ENCODE peak calls at places on chromosomes 2 and 18, in seven cellular contexts. L is OCI-LY7, X is HFF-Myc, B is WTC11, W is neural crest cell, S is fibroblast of lung, D is K562. Z is an unnamed sample.

GRCh38 chr2:45862843-45863242 is 211.4 kb downstream of the PRKCE start:
- DNase-seq in L (no peak), X (no peak), B (no peak), W (no peak), S (no peak), D (no peak), Z (no peak)

GRCh38 chr2:164495491-164496223 is 125.6 kb downstream of the GRB14 start:
- DNase-seq in L (no peak), X (peak; percentile 17), B (no peak), W (peak; percentile 25), S (peak; percentile 73), D (no peak), Z (no peak)

GRCh38 chr2:36670881-36671595 is 25.5 kb upstream of the VIT start:
- DNase-seq in L (no peak), X (no peak), B (no peak), W (no peak), S (peak; percentile 81), D (no peak), Z (no peak)

GRCh38 chr2:176079851-176080539 is 3.8 kb downstream of the EVX2 start:
- DNase-seq in L (no peak), X (no peak), B (peak; percentile 90), W (peak; percentile 70), S (peak; percentile 22), D (peak; percentile 95), Z (no peak)

GRCh38 chr2:202133556-202134245 is 60.6 kb downstream of the KIAA2012 start:
- DNase-seq in L (no peak), X (no peak), B (no peak), W (no peak), S (no peak), D (no peak), Z (no peak)

GRCh38 chr2:96099861-96100798 is 16.2 kb downstream of the ADRA2B start:
- DNase-seq in L (no peak), X (no peak), B (peak; percentile 17), W (no peak), S (no peak), D (no peak), Z (peak; percentile 10)

GRCh38 chr2:179336782-179337534 is 72.3 kb upstream of the SESTD1 start:
- DNase-seq in L (no peak), X (peak; percentile 65), B (no peak), W (no peak), S (peak; percentile 46), D (no peak), Z (no peak)

GRCh38 chr2:207167129-207167923 is 1.6 kb upstream of the KLF7 start:
- DNase-seq in L (no peak), X (no peak), B (no peak), W (no peak), S (peak; percentile 86), D (no peak), Z (no peak)

GRCh38 chr2:191501390-191502168 is 176.4 kb upstream of the NABP1 start:
- DNase-seq in L (no peak), X (peak; percentile 27), B (no peak), W (no peak), S (peak; percentile 52), D (no peak), Z (no peak)

GRCh38 chr2:153043385-153043784 is 325.0 kb downstream of the ARL6IP6 start:
- DNase-seq in L (no peak), X (no peak), B (no peak), W (no peak), S (no peak), D (no peak), Z (no peak)

GRCh38 chr2:157874997-157875719 is 972 bp downstream of the ACVR1 start:
- DNase-seq in L (peak; percentile 10), X (peak; percentile 91), B (peak; percentile 24), W (no peak), S (peak; percentile 92), D (peak; percentile 15), Z (no peak)

GRCh38 chr2:2812648-2813047 is 481.6 kb upstream of the MYT1L start:
- DNase-seq in L (no peak), X (no peak), B (no peak), W (no peak), S (no peak), D (no peak), Z (no peak)

GRCh38 chr18:3661989-3662388 is 212.0 kb downstream of the TGIF1 start:
- DNase-seq in L (no peak), X (no peak), B (no peak), W (no peak), S (no peak), D (no peak), Z (no peak)

GRCh38 chr2:195318440-195319111 is 338.4 kb upstream of the SLC39A10 start:
- DNase-seq in L (peak; percentile 65), X (no peak), B (no peak), W (peak; percentile 45), S (peak; percentile 47), D (peak; percentile 7), Z (no peak)

GRCh38 chr2:28750316-28751101 is 1.1 kb upstream of the PPP1CB start:
- DNase-seq in L (peak; percentile 39), X (no peak), B (no peak), W (no peak), S (peak; percentile 79), D (peak; percentile 23), Z (peak; percentile 15)

GRCh38 chr2:26412091-26412673 is 10.5 kb downstream of the DRC1 start:
- DNase-seq in L (no peak), X (no peak), B (no peak), W (no peak), S (no peak), D (peak; percentile 79), Z (no peak)

GRCh38 chr2:23563673-23564617 is 179.0 kb downstream of the KLHL29 start:
- DNase-seq in L (no peak), X (peak; percentile 52), B (peak; percentile 36), W (no peak), S (peak; percentile 51), D (no peak), Z (no peak)

GRCh38 chr18:54881229-54881753 is 53.0 kb downstream of the RAB27B start:
- DNase-seq in L (no peak), X (no peak), B (no peak), W (no peak), S (no peak), D (no peak), Z (no peak)

GRCh38 chr18:12307871-12308385 is at the start of gene TUBB6:
- DNase-seq in L (no peak), X (no peak), B (peak; percentile 73), W (peak; percentile 54), S (peak; percentile 84), D (peak; percentile 93), Z (no peak)

DNA sequence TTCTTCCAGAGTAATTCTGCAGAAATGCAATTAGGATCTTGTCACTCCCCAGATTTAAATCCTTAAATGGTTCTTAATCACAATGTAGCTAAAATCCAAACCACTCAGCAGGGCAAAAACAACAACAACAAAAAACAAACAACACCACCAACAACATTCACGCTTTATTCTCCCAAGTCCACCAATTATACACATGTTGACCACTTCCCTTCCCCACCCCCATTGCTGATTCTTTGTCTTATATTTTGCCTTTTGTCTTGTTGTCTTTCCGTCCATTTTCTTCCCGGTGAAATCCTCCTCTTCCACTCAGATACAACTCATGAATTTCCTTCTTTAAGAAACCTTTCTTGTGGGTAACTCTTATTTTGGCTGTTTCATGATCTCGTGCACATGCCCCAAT is 902.8 kb downstream of the EPHA4 start:
- DNase-seq in L (no peak), X (no peak), B (no peak), W (no peak), S (no peak), D (no peak), Z (no peak)
- TF ChIP-seq CTCF in L (no peak), X (no peak), B (no peak), W (no peak), S (no peak), D (no peak), Z (no peak)

DNA sequence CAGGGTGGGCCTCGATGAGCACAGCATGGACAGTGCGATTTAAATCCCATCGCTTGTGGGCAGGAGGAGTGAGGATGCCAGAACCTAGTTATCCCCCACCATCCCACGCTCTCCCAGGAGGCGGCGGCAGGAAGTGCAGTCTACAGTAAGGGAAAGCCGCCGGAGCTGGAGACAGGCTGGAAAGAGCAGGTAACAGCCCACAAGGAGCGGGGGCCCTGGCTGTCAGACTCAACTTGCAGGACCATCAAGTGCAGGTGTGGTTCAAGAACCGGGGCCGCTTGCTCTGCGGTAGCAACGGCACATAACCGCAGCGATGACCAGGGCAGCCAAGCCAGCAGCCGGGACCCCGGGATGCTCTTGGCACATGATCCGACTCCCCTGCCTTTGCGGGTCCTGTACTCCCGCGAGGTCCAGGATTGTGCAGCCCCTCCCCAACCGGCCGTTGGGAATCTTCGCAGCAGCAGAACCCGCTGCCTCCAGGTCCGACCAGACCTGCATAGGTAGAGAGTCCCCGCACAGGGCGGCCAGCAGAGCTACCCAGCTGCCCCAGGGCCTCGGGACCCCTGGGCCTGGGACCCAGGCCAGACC is 82.1 kb downstream of the BIN1 start:
- DNase-seq in L (no peak), X (no peak), B (peak; percentile 79), W (peak; percentile 57), S (peak; percentile 54), D (no peak), Z (no peak)
- TF ChIP-seq CTCF in L (no peak), X (peak; percentile 28), B (no peak), W (no peak), S (no peak), D (no peak), Z (no peak)

GRCh38 chr2:94890234-94890633 is 19.0 kb downstream of the TEKT4 start:
- DNase-seq in L (no peak), X (no peak), B (no peak), W (no peak), S (no peak), D (no peak), Z (no peak)
- TF ChIP-seq CTCF in L (no peak), X (no peak), B (no peak), W (no peak), S (no peak), D (no peak), Z (no peak)

DNA sequence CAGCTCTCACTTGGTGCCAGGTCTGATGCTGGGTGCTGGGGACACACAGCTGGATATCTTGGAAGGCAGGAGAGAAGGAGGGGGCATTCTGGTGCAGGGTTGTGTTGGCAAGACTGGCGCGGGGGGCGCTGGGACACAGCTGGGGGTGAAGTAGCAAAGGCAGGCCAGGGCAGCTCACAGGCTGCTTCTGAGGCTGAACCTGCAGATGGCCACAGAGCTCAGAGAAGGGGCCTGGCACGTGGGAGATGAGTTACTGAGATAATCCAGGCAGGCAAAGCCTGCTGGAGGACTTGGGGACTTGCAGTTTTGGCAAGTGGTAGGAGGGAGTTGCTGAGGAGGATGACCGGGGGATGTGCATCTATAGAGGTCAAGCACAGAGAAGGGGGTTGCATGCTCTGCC is 16.2 kb upstream of the DGKD start:
- DNase-seq in L (no peak), X (no peak), B (no peak), W (no peak), S (no peak), D (no peak), Z (no peak)
- TF ChIP-seq CTCF in L (no peak), X (no peak), B (no peak), W (no peak), S (no peak), D (no peak), Z (no peak)

Z was measured in natural killer cell.